ENCODE peak calls at places on chromosomes 12 and 14, in four cellular contexts. One of them, this sample, is unnamed.

GRCh38 chr12:32566663-32567634 is 112.2 kb upstream of the DNM1L start:
- DNase-seq in Calu3: peak
- DNase-seq in astrocyte of the spinal cord: no peak
- DNase-seq in caudate nucleus: peak
- DNase-seq in this sample: no peak

GRCh38 chr14:88323520-88324199 is 591 bp upstream of the KCNK10 start:
- DNase-seq in Calu3: peak
- DNase-seq in caudate nucleus: no peak
- DNase-seq in astrocyte of the spinal cord: no peak
- DNase-seq in this sample: peak

GRCh38 chr14:88417594-88417993 is 32.1 kb downstream of the SPATA7 start:
- DNase-seq in caudate nucleus: no peak
- DNase-seq in Calu3: no peak
- DNase-seq in astrocyte of the spinal cord: no peak
- DNase-seq in this sample: no peak

GRCh38 chr12:57278465-57279453 is 27.8 kb upstream of the STAC3 start:
- DNase-seq in Calu3: no peak
- DNase-seq in caudate nucleus: no peak
- DNase-seq in astrocyte of the spinal cord: no peak
- DNase-seq in this sample: no peak

GRCh38 chr12:68785358-68785757 is 22.6 kb upstream of the MDM2 start:
- DNase-seq in caudate nucleus: no peak
- DNase-seq in Calu3: no peak
- DNase-seq in astrocyte of the spinal cord: no peak
- DNase-seq in this sample: no peak

GRCh38 chr12:27705263-27705662 is 5.4 kb upstream of the MRPS35 start:
- DNase-seq in astrocyte of the spinal cord: no peak
- DNase-seq in caudate nucleus: no peak
- DNase-seq in Calu3: no peak
- DNase-seq in this sample: no peak

GRCh38 chr12:75437564-75437963 is 43.0 kb upstream of the GLIPR1 start:
- DNase-seq in astrocyte of the spinal cord: peak
- DNase-seq in caudate nucleus: no peak
- DNase-seq in Calu3: no peak
- DNase-seq in this sample: no peak

GRCh38 chr12:86914716-86915115 is 658.5 kb upstream of the MGAT4C start:
- DNase-seq in Calu3: peak
- DNase-seq in astrocyte of the spinal cord: peak
- DNase-seq in caudate nucleus: no peak
- DNase-seq in this sample: peak

GRCh38 chr12:120363274-120363855 is 5.6 kb downstream of the MSI1 start:
- DNase-seq in astrocyte of the spinal cord: no peak
- DNase-seq in Calu3: no peak
- DNase-seq in caudate nucleus: no peak
- DNase-seq in this sample: no peak

GRCh38 chr14:38262844-38263243 is 7.0 kb upstream of the CLEC14A start:
- DNase-seq in caudate nucleus: no peak
- DNase-seq in astrocyte of the spinal cord: no peak
- DNase-seq in Calu3: no peak
- DNase-seq in this sample: no peak

GRCh38 chr12:55847603-55848329 is 5.0 kb upstream of the MMP19 start:
- DNase-seq in astrocyte of the spinal cord: peak
- DNase-seq in Calu3: no peak
- DNase-seq in caudate nucleus: no peak
- DNase-seq in this sample: no peak

GRCh38 chr12:105935106-105935505 is 203.6 kb downstream of the NUAK1 start:
- DNase-seq in astrocyte of the spinal cord: peak
- DNase-seq in caudate nucleus: no peak
- DNase-seq in Calu3: no peak
- DNase-seq in this sample: no peak

GRCh38 chr12:95258146-95258545 is 40.5 kb downstream of the VEZT start:
- DNase-seq in astrocyte of the spinal cord: no peak
- DNase-seq in caudate nucleus: no peak
- DNase-seq in Calu3: no peak
- DNase-seq in this sample: no peak

GRCh38 chr12:18723752-18724151 is 14.1 kb downstream of the PLCZ1 start:
- DNase-seq in caudate nucleus: no peak
- DNase-seq in Calu3: peak
- DNase-seq in astrocyte of the spinal cord: peak
- DNase-seq in this sample: no peak

GRCh38 chr14:85248881-85249635 is 280.9 kb upstream of the FLRT2 start:
- DNase-seq in Calu3: no peak
- DNase-seq in caudate nucleus: no peak
- DNase-seq in astrocyte of the spinal cord: no peak
- DNase-seq in this sample: no peak

This sample was measured in GM12891.